ENCODE peak calls at places on chromosomes 11 and 22, in ten cellular contexts. C is ovary; H is GM23248; S is body of pancreas; R is sigmoid colon; T is fibroblast of lung; Z is CD8-positive, alpha-beta memory T cell; U is CD4-positive, alpha-beta T cell; N is tibial artery; P is esophagus squamous epithelium. O is an unnamed sample.
A peak's percentile ranks its signal among the peaks of the same experiment; 100 is the strongest.

GRCh38 chr11:111308140-111308539 is 9.8 kb downstream of the POU2AF3 start:
- DNase-seq in C (no peak), H (no peak), S (peak; percentile 93), R (no peak), T (peak; percentile 74), Z (no peak), U (no peak), N (no peak), P (no peak), O (no peak)

GRCh38 chr11:107859459-107860239 is 1.1 kb upstream of the SLC35F2 start:
- DNase-seq in C (peak; percentile 19), H (peak; percentile 58), S (peak; percentile 35), R (peak; percentile 74), T (no peak), Z (no peak), U (peak; percentile 15), N (peak; percentile 67), P (no peak), O (peak; percentile 38)

GRCh38 chr11:62546244-62546936 is at the start of gene AHNAK:
- DNase-seq in C (peak; percentile 85), H (peak; percentile 90), S (peak; percentile 76), R (peak; percentile 94), T (peak; percentile 62), Z (peak; percentile 59), U (peak; percentile 60), N (peak; percentile 94), P (no peak), O (no peak)

GRCh38 chr11:95108159-95108611 is 18.5 kb downstream of the ENDOD1 start:
- DNase-seq in C (no peak), H (peak; percentile 67), S (peak; percentile 34), R (no peak), T (peak; percentile 29), Z (no peak), U (no peak), N (no peak), P (no peak), O (no peak)

GRCh38 chr11:45264839-45265515 is 21.2 kb downstream of the SYT13 start:
- DNase-seq in C (no peak), H (peak; percentile 93), S (no peak), R (no peak), T (peak; percentile 76), Z (no peak), U (no peak), N (no peak), P (no peak), O (no peak)

GRCh38 chr11:100630898-100631297 is 56.2 kb upstream of the ARHGAP42 start:
- DNase-seq in C (no peak), H (no peak), S (no peak), R (no peak), T (no peak), Z (no peak), U (no peak), N (no peak), P (no peak), O (no peak)

GRCh38 chr11:18773104-18773503 is 18.5 kb downstream of the PTPN5 start:
- DNase-seq in C (no peak), H (no peak), S (no peak), R (no peak), T (no peak), Z (no peak), U (no peak), N (no peak), P (no peak), O (no peak)

GRCh38 chr11:114057605-114058004 is 1.9 kb upstream of the ZBTB16 start:
- DNase-seq in C (no peak), H (no peak), S (no peak), R (no peak), T (no peak), Z (no peak), U (no peak), N (no peak), P (no peak), O (no peak)

GRCh38 chr11:61378713-61379313 is 13.6 kb upstream of the TMEM216 start:
- DNase-seq in C (peak; percentile 56), H (peak; percentile 99), S (peak; percentile 44), R (peak; percentile 81), T (peak; percentile 98), Z (no peak), U (no peak), N (peak; percentile 82), P (no peak), O (no peak)

GRCh38 chr11:58923300-58923788 is 15.9 kb upstream of the GLYATL1 start:
- DNase-seq in C (no peak), H (peak; percentile 52), S (no peak), R (no peak), T (peak; percentile 37), Z (no peak), U (no peak), N (no peak), P (no peak), O (no peak)

GRCh38 chr22:44451016-44451415 is 47.0 kb downstream of the RTL6 start:
- DNase-seq in C (no peak), H (no peak), S (no peak), R (no peak), T (no peak), Z (no peak), U (no peak), N (no peak), P (no peak), O (no peak)

GRCh38 chr11:134741453-134742227 is 329.6 kb upstream of the B3GAT1 start:
- DNase-seq in C (no peak), H (no peak), S (no peak), R (no peak), T (peak; percentile 44), Z (no peak), U (no peak), N (peak; percentile 37), P (no peak), O (no peak)

GRCh38 chr11:114273071-114273470 is 23.1 kb upstream of the NNMT start:
- DNase-seq in C (no peak), H (no peak), S (no peak), R (no peak), T (no peak), Z (no peak), U (no peak), N (no peak), P (no peak), O (no peak)

DNA sequence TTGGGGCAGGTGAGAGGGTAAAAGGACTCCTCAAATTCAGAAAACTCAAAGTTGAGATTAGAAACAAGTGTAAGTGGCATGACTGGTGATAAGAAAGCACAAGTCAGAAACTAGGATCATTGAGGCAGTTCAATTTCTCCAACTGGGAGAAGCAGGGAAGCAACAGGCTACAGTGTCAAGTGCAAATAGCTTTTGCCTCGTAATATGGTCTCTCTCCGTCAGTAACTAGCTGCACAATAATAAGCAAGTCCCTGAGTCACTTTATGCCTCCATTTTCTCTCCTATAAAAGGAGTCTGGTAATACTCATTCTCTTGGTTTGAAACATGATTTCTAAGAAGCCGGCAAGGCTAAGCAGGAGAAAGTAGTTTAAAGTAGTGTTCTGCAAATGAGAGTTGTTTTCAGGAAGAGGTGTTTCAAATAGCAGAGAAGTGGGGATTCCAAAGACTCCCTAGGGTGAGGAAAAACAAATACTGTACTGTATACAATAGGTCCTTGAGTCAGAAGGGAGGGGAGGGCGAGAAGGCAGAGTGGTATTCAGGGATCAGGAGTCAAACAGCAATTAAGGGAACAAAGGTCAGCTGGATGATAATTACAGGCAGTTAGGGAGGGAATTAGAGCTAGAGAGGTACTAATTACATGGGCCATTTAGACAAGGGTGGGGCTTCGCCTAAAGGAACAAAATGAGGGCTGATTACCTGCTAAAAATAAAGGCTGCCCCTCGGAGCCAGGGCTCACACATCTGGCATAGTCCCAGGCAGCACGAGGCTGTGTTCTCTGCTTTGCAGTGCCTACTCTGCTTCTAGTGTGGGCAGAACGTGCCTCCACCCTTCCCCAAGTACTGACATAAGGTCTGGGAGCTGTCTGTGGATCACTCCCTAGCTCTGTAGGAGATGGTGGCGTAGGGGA is 96.0 kb upstream of the BDNF start:
- DNase-seq in C (no peak), H (peak; percentile 9), S (no peak), R (no peak), T (no peak), Z (no peak), U (no peak), N (no peak), P (no peak), O (no peak)
- H3K27ac ChIP-seq in C (no peak overlapping the region), H (no peak overlapping the region), S (no peak overlapping the region), R (no peak overlapping the region), T (no peak overlapping the region), Z (no peak overlapping the region), U (no peak overlapping the region), N (no peak overlapping the region), P (no peak overlapping the region), O (no peak overlapping the region)

GRCh38 chr11:86620796-86621575 is 51.4 kb downstream of the ME3 start:
- DNase-seq in C (no peak), H (peak; percentile 57), S (peak; percentile 15), R (no peak), T (peak; percentile 91), Z (no peak), U (no peak), N (no peak), P (no peak), O (no peak)

GRCh38 chr11:86621854-86622253 is 50.6 kb downstream of the ME3 start:
- DNase-seq in C (no peak), H (no peak), S (no peak), R (no peak), T (no peak), Z (no peak), U (no peak), N (no peak), P (no peak), O (no peak)

GRCh38 chr11:86623041-86623621 is 49.3 kb downstream of the ME3 start:
- DNase-seq in C (no peak), H (peak; percentile 52), S (no peak), R (no peak), T (no peak), Z (no peak), U (no peak), N (no peak), P (no peak), O (no peak)

GRCh38 chr11:86615495-86615894 is 56.9 kb downstream of the ME3 start:
- DNase-seq in C (no peak), H (no peak), S (no peak), R (no peak), T (no peak), Z (no peak), U (no peak), N (no peak), P (no peak), O (no peak)

GRCh38 chr11:86617502-86617901 is 54.9 kb downstream of the ME3 start:
- DNase-seq in C (no peak), H (no peak), S (no peak), R (no peak), T (peak; percentile 76), Z (no peak), U (no peak), N (no peak), P (no peak), O (no peak)
- H3K27ac ChIP-seq in C (no peak overlapping the region), H (no peak overlapping the region), S (no peak overlapping the region), R (no peak overlapping the region), T (no peak overlapping the region), Z (no peak overlapping the region), U (no peak overlapping the region), N (peak overlapping the region; percentile 53), P (no peak overlapping the region), O (no peak overlapping the region)

GRCh38 chr11:63567044-63567840 is 4.1 kb upstream of the PLAAT2 start:
- DNase-seq in C (no peak), H (peak; percentile 90), S (peak; percentile 55), R (peak; percentile 39), T (peak; percentile 81), Z (peak; percentile 58), U (peak; percentile 50), N (no peak), P (no peak), O (no peak)
- H3K27ac ChIP-seq in C (no peak overlapping the region), H (peak overlapping the region; percentile 32), S (no peak overlapping the region), R (peak overlapping the region; percentile 18), T (peak overlapping the region; percentile 68), Z (peak overlapping the region; percentile 92), U (peak overlapping the region; percentile 67), N (no peak overlapping the region), P (peak overlapping the region; percentile 84), O (no peak overlapping the region)

GRCh38 chr11:64546600-64546999 is 44.4 kb upstream of the SLC22A12 start:
- DNase-seq in C (no peak), H (no peak), S (no peak), R (peak; percentile 17), T (no peak), Z (no peak), U (no peak), N (no peak), P (no peak), O (no peak)
- H3K27ac ChIP-seq in C (no peak overlapping the region), H (no peak overlapping the region), S (no peak overlapping the region), R (no peak overlapping the region), T (no peak overlapping the region), Z (no peak overlapping the region), U (no peak overlapping the region), N (no peak overlapping the region), P (no peak overlapping the region), O (no peak overlapping the region)